ENCODE peak calls at places on chromosome 19, in six cellular contexts. P is NCI-H446 treated with DMSO at 0.1 percent for 48 hours; K is G401; H is activated CD4-positive, alpha-beta T cell treated with anti-CD3 and anti-CD28 coated beads for 4 hours; R is effector CD4-positive, alpha-beta T cell; D is brain microvascular endothelial cell. X is an unnamed sample.

GRCh38 chr19:43620061-43621001 is 902 bp upstream of the ZNF428 start:
- DNase-seq in P (no peak), K (no peak), H (no peak), R (peak), D (no peak), X (no peak)

GRCh38 chr19:17555929-17556813 is 722 bp downstream of the COLGALT1 start:
- DNase-seq in P (no peak), K (peak), H (no peak), R (no peak), D (peak), X (peak)

GRCh38 chr19:43675269-43675879 is 5.4 kb upstream of the PLAUR start:
- DNase-seq in P (no peak), K (no peak), H (no peak), R (no peak), D (peak), X (no peak)

GRCh38 chr19:56253737-56254136 is 18.8 kb upstream of the EDDM13 start:
- DNase-seq in P (peak), K (peak), H (no peak), R (no peak), D (peak), X (peak)

GRCh38 chr19:53015730-53016129 is 2.0 kb downstream of the ERVV-1 start:
- DNase-seq in P (no peak), K (no peak), H (no peak), R (no peak), D (no peak), X (no peak)

GRCh38 chr19:56538761-56539263 is at the start of gene ZFP28:
- DNase-seq in P (peak), K (no peak), H (no peak), R (peak), D (no peak), X (no peak)

GRCh38 chr19:12513531-12514061 is 29.0 kb upstream of the ZNF709 start:
- DNase-seq in P (no peak), K (peak), H (no peak), R (no peak), D (no peak), X (no peak)

GRCh38 chr19:46372901-46373572 is 26.1 kb downstream of the PPP5C start:
- DNase-seq in P (peak), K (peak), H (no peak), R (no peak), D (peak), X (peak)

GRCh38 chr19:4376245-4376990 is 23.9 kb downstream of the SH3GL1 start:
- DNase-seq in P (no peak), K (no peak), H (no peak), R (no peak), D (no peak), X (no peak)

GRCh38 chr19:2046046-2046907 is 4.8 kb downstream of the MKNK2 start:
- DNase-seq in P (no peak), K (no peak), H (no peak), R (no peak), D (no peak), X (no peak)

GRCh38 chr19:23365222-23365621 is 30.0 kb downstream of the ZNF91 start:
- DNase-seq in P (no peak), K (no peak), H (no peak), R (no peak), D (no peak), X (peak)

GRCh38 chr19:35266904-35267817 is 1.6 kb upstream of the USF2 start:
- DNase-seq in P (no peak), K (no peak), H (peak), R (no peak), D (no peak), X (no peak)

GRCh38 chr19:41887711-41888382 is 4.9 kb downstream of the ARHGEF1 start:
- DNase-seq in P (no peak), K (no peak), H (peak), R (peak), D (no peak), X (peak)

GRCh38 chr19:29269641-29270040 is 56.7 kb upstream of the UQCRFS1 start:
- DNase-seq in P (no peak), K (no peak), H (no peak), R (no peak), D (no peak), X (no peak)

GRCh38 chr19:40369797-40370196 is 20.2 kb downstream of the HIPK4 start:
- DNase-seq in P (no peak), K (no peak), H (no peak), R (no peak), D (no peak), X (no peak)

GRCh38 chr19:6064016-6064702 is 46.1 kb downstream of the RFX2 start:
- DNase-seq in P (no peak), K (no peak), H (no peak), R (no peak), D (no peak), X (no peak)

GRCh38 chr19:2239771-2240770 is 3.4 kb downstream of the SF3A2 start:
- DNase-seq in P (no peak), K (no peak), H (no peak), R (no peak), D (peak), X (peak)

GRCh38 chr19:571127-571974 is 1.0 kb upstream of the BSG start:
- DNase-seq in P (peak), K (peak), H (peak), R (peak), D (no peak), X (peak)

GRCh38 chr19:2434721-2435265 is 7.4 kb upstream of the TIMM13 start:
- DNase-seq in P (no peak), K (no peak), H (no peak), R (no peak), D (no peak), X (no peak)

GRCh38 chr19:35098413-35099049 is 17.1 kb upstream of the FXYD3 start:
- DNase-seq in P (no peak), K (peak), H (no peak), R (no peak), D (no peak), X (no peak)

GRCh38 chr19:6402834-6403608 is 10.1 kb upstream of the GTF2F1 start:
- DNase-seq in P (peak), K (peak), H (no peak), R (no peak), D (peak), X (peak)

X was measured in cardiac fibroblast.